ENCODE peak calls at places on chromosome 6, in six cellular contexts. One of them, this sample, is unnamed. For H3K27me3, the result is how much of the 10 kb centered on the place peaks cover.

GRCh38 chr6:55448446-55448845 is 121.2 kb downstream of the GFRAL start:
- DNase-seq in CD4-positive, alpha-beta memory T cell: no peak
- DNase-seq in CD4-positive, CD25-positive, alpha-beta regulatory T cell: no peak
- DNase-seq in tibial nerve: no peak
- DNase-seq in SJSA1: no peak
- DNase-seq in right cardiac atrium: no peak
- DNase-seq in this sample: no peak

GRCh38 chr6:160398674-160399271 is 50.6 kb downstream of the SLC22A3 start:
- DNase-seq in CD4-positive, alpha-beta memory T cell: no peak
- DNase-seq in CD4-positive, CD25-positive, alpha-beta regulatory T cell: no peak
- DNase-seq in tibial nerve: no peak
- DNase-seq in SJSA1: no peak
- DNase-seq in right cardiac atrium: no peak
- DNase-seq in this sample: no peak

GRCh38 chr6:74117113-74117512 is 421.1 kb downstream of the CD109 start:
- DNase-seq in CD4-positive, alpha-beta memory T cell: no peak
- DNase-seq in CD4-positive, CD25-positive, alpha-beta regulatory T cell: no peak
- DNase-seq in tibial nerve: no peak
- DNase-seq in SJSA1: no peak
- DNase-seq in right cardiac atrium: no peak
- DNase-seq in this sample: no peak

GRCh38 chr6:142715386-142715785 is 229.6 kb downstream of the HIVEP2 start:
- DNase-seq in CD4-positive, alpha-beta memory T cell: no peak
- DNase-seq in CD4-positive, CD25-positive, alpha-beta regulatory T cell: no peak
- DNase-seq in tibial nerve: no peak
- DNase-seq in SJSA1: no peak
- DNase-seq in right cardiac atrium: no peak
- DNase-seq in this sample: no peak

GRCh38 chr6:128256100-128256499 is 264.3 kb downstream of the PTPRK start:
- DNase-seq in CD4-positive, alpha-beta memory T cell: no peak
- DNase-seq in CD4-positive, CD25-positive, alpha-beta regulatory T cell: no peak
- DNase-seq in tibial nerve: no peak
- DNase-seq in SJSA1: no peak
- DNase-seq in right cardiac atrium: no peak
- DNase-seq in this sample: no peak

GRCh38 chr6:125749864-125750691 is 646 bp downstream of the HEY2 start:
- DNase-seq in CD4-positive, alpha-beta memory T cell: peak
- DNase-seq in CD4-positive, CD25-positive, alpha-beta regulatory T cell: no peak
- DNase-seq in tibial nerve: no peak
- DNase-seq in SJSA1: no peak
- DNase-seq in right cardiac atrium: peak
- DNase-seq in this sample: no peak

GRCh38 chr6:33276864-33277662 is at the start of gene B3GALT4:
- DNase-seq in CD4-positive, alpha-beta memory T cell: peak
- DNase-seq in CD4-positive, CD25-positive, alpha-beta regulatory T cell: peak
- DNase-seq in tibial nerve: peak
- DNase-seq in SJSA1: no peak
- DNase-seq in right cardiac atrium: peak
- DNase-seq in this sample: no peak

GRCh38 chr6:54856137-54856536 is 9.6 kb downstream of the FAM83B start:
- DNase-seq in CD4-positive, alpha-beta memory T cell: no peak
- DNase-seq in CD4-positive, CD25-positive, alpha-beta regulatory T cell: no peak
- DNase-seq in tibial nerve: no peak
- DNase-seq in SJSA1: no peak
- DNase-seq in right cardiac atrium: no peak
- DNase-seq in this sample: no peak

GRCh38 chr6:108805611-108806181 is 42.5 kb upstream of the ARMC2 start:
- DNase-seq in CD4-positive, alpha-beta memory T cell: no peak
- DNase-seq in CD4-positive, CD25-positive, alpha-beta regulatory T cell: no peak
- DNase-seq in tibial nerve: no peak
- DNase-seq in SJSA1: no peak
- DNase-seq in right cardiac atrium: no peak
- DNase-seq in this sample: no peak

GRCh38 chr6:123855493-123855892 is 51.8 kb downstream of the NKAIN2 start:
- DNase-seq in CD4-positive, alpha-beta memory T cell: no peak
- DNase-seq in CD4-positive, CD25-positive, alpha-beta regulatory T cell: no peak
- DNase-seq in tibial nerve: no peak
- DNase-seq in SJSA1: no peak
- DNase-seq in right cardiac atrium: no peak
- DNase-seq in this sample: no peak

GRCh38 chr6:112437053-112437452 is 89.9 kb downstream of the RFPL4B start:
- DNase-seq in CD4-positive, alpha-beta memory T cell: no peak
- DNase-seq in CD4-positive, CD25-positive, alpha-beta regulatory T cell: no peak
- DNase-seq in tibial nerve: no peak
- DNase-seq in SJSA1: no peak
- DNase-seq in right cardiac atrium: no peak
- DNase-seq in this sample: no peak

GRCh38 chr6:170128346-170128745 is 162.5 kb downstream of the DLL1 start:
- DNase-seq in CD4-positive, alpha-beta memory T cell: no peak
- DNase-seq in CD4-positive, CD25-positive, alpha-beta regulatory T cell: no peak
- DNase-seq in tibial nerve: no peak
- DNase-seq in SJSA1: peak
- DNase-seq in right cardiac atrium: no peak
- DNase-seq in this sample: no peak

GRCh38 chr6:128725271-128726233 is 157.4 kb upstream of the LAMA2 start:
- DNase-seq in CD4-positive, alpha-beta memory T cell: peak
- DNase-seq in CD4-positive, CD25-positive, alpha-beta regulatory T cell: no peak
- DNase-seq in tibial nerve: peak
- DNase-seq in SJSA1: peak
- DNase-seq in right cardiac atrium: no peak
- DNase-seq in this sample: no peak

DNA sequence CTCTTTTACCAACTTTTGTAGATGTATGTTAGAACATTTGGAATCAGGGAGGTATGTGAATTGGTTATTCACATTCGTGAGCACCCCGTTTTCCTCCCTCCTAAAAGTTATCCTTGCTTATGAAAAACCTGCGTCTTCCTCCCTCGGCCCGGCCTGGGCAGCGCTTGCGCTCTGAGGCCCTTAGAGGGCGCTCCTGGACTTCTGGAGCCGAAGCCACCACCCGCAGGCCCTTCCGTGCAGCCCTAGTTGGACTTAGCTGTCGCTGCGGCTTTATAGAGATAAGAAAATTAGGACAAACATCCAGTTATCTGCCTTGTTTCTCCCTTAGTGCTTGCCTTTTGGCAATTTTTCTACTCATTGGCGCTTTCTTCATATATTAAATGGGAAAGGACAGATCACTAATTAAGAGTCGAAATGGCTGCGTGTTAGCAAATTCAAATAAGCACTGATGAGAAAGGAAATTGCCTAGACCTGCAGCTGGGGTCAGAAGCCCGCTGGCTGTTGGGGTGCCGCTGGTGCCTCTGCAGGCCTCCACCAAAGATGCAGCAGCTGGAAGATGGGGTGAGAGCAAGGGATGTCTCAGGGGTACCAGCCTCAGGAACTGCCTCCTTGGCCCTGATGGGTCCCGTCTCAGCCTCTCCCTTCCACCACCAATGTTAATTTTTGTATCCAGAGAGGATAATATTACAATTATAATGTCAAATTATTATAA is 5.2 kb downstream of the FNDC1 start:
- DNase-seq in CD4-positive, alpha-beta memory T cell: peak
- DNase-seq in CD4-positive, CD25-positive, alpha-beta regulatory T cell: peak
- DNase-seq in tibial nerve: peak
- DNase-seq in SJSA1: peak
- DNase-seq in right cardiac atrium: peak
- DNase-seq in this sample: peak
- H3K27me3 ChIP-seq in CD4-positive, alpha-beta memory T cell: under half
- H3K27me3 ChIP-seq in CD4-positive, CD25-positive, alpha-beta regulatory T cell: under half
- H3K27me3 ChIP-seq in tibial nerve: under half
- H3K27me3 ChIP-seq in SJSA1: under half
- H3K27me3 ChIP-seq in right cardiac atrium: under half
- H3K27me3 ChIP-seq in this sample: half or more

GRCh38 chr6:18329781-18330180 is 57.4 kb upstream of the RNF144B start:
- DNase-seq in CD4-positive, alpha-beta memory T cell: no peak
- DNase-seq in CD4-positive, CD25-positive, alpha-beta regulatory T cell: no peak
- DNase-seq in tibial nerve: no peak
- DNase-seq in SJSA1: no peak
- DNase-seq in right cardiac atrium: no peak
- DNase-seq in this sample: no peak

GRCh38 chr6:18326001-18326400 is 61.1 kb upstream of the RNF144B start:
- DNase-seq in CD4-positive, alpha-beta memory T cell: no peak
- DNase-seq in CD4-positive, CD25-positive, alpha-beta regulatory T cell: no peak
- DNase-seq in tibial nerve: no peak
- DNase-seq in SJSA1: no peak
- DNase-seq in right cardiac atrium: no peak
- DNase-seq in this sample: no peak

GRCh38 chr6:18328549-18328922 is 58.6 kb upstream of the RNF144B start:
- DNase-seq in CD4-positive, alpha-beta memory T cell: no peak
- DNase-seq in CD4-positive, CD25-positive, alpha-beta regulatory T cell: no peak
- DNase-seq in tibial nerve: no peak
- DNase-seq in SJSA1: no peak
- DNase-seq in right cardiac atrium: no peak
- DNase-seq in this sample: no peak

GRCh38 chr6:18326980-18327379 is 60.2 kb upstream of the RNF144B start:
- DNase-seq in CD4-positive, alpha-beta memory T cell: no peak
- DNase-seq in CD4-positive, CD25-positive, alpha-beta regulatory T cell: no peak
- DNase-seq in tibial nerve: no peak
- DNase-seq in SJSA1: no peak
- DNase-seq in right cardiac atrium: no peak
- DNase-seq in this sample: no peak

DNA sequence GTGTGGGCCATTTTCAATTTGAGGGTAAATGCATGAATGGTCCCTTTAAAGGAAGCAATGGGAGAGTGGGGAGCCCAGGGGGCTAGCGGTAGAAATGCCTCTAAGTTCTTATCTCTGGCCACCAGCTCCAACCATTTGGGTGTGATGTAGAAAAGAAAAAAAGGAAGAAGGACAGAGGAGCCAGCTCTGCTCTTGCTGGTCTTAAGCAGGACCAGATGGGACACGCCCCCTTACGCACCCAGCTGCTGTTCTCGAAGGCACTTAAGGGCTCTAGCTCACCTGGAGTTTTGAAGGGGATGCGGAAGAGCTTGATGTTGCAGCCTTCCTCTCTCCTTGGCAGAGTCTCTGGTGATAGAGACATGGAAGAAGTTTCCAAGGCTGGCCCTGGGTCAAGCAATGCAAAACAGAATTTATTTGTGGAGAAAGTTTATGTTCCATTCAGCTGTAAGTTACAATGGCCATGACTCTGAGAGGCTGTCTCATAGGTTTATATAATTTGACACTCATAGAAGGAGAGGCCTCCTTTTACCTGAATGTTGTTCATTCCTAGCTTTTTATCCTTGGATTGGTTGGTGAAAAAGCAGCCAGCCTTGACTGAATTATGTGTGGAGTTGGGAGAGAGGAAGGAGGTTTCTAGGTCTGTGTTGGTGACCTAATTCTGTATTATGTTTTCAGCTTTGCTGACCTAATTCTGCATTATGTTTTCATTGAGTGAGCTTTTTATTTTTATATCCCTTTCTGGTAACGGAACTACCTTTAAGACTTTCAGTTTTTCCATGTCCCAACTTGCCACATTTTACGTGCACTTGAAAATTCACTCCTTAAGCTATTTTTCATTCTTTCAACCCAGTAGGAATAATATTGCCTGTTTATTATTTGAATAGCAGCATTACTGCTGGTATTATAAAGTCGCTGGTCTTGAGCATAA is 59.3 kb upstream of the RNF144B start:
- DNase-seq in CD4-positive, alpha-beta memory T cell: no peak
- DNase-seq in CD4-positive, CD25-positive, alpha-beta regulatory T cell: no peak
- DNase-seq in tibial nerve: no peak
- DNase-seq in SJSA1: no peak
- DNase-seq in right cardiac atrium: peak
- DNase-seq in this sample: no peak
- H3K27ac ChIP-seq in CD4-positive, alpha-beta memory T cell: no peak
- H3K27ac ChIP-seq in CD4-positive, CD25-positive, alpha-beta regulatory T cell: no peak
- H3K27ac ChIP-seq in tibial nerve: no peak
- H3K27ac ChIP-seq in SJSA1: no peak
- H3K27ac ChIP-seq in right cardiac atrium: no peak
- H3K27ac ChIP-seq in this sample: no peak

DNA sequence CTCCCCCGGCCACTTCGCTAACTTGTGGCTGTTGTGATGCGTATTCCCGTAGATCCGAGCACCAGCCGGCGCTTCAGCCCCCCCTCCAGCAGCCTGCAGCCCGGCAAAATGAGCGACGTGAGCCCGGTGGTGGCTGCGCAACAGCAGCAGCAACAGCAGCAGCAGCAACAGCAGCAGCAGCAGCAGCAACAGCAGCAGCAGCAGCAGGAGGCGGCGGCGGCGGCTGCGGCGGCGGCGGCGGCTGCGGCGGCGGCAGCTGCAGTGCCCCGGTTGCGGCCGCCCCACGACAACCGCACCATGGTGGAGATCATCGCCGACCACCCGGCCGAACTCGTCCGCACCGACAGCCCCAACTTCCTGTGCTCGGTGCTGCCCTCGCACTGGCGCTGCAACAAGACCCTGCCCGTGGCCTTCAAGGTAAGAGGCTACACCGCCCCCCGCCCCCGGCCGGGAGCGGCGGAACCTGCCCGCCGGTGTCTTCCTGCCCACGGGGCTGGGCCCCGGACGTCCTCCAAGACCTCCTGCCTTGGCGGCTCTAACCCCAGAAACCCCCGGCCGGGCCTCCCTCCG is 44.9 kb upstream of the SUPT3H start:
- DNase-seq in CD4-positive, alpha-beta memory T cell: peak
- DNase-seq in CD4-positive, CD25-positive, alpha-beta regulatory T cell: peak
- DNase-seq in tibial nerve: no peak
- DNase-seq in SJSA1: peak
- DNase-seq in right cardiac atrium: peak
- DNase-seq in this sample: peak
- H3K27me3 ChIP-seq in CD4-positive, alpha-beta memory T cell: under half
- H3K27me3 ChIP-seq in CD4-positive, CD25-positive, alpha-beta regulatory T cell: under half
- H3K27me3 ChIP-seq in tibial nerve: under half
- H3K27me3 ChIP-seq in SJSA1: under half
- H3K27me3 ChIP-seq in right cardiac atrium: under half
- H3K27me3 ChIP-seq in this sample: under half

GRCh38 chr6:155880905-155881304 is 425.3 kb upstream of the NOX3 start:
- DNase-seq in CD4-positive, alpha-beta memory T cell: no peak
- DNase-seq in CD4-positive, CD25-positive, alpha-beta regulatory T cell: no peak
- DNase-seq in tibial nerve: no peak
- DNase-seq in SJSA1: peak
- DNase-seq in right cardiac atrium: no peak
- DNase-seq in this sample: no peak

GRCh38 chr6:155882527-155883333 is 427.1 kb upstream of the NOX3 start:
- DNase-seq in CD4-positive, alpha-beta memory T cell: no peak
- DNase-seq in CD4-positive, CD25-positive, alpha-beta regulatory T cell: no peak
- DNase-seq in tibial nerve: no peak
- DNase-seq in SJSA1: no peak
- DNase-seq in right cardiac atrium: no peak
- DNase-seq in this sample: no peak

GRCh38 chr6:155881845-155882526 is 426.3 kb upstream of the NOX3 start:
- DNase-seq in CD4-positive, alpha-beta memory T cell: no peak
- DNase-seq in CD4-positive, CD25-positive, alpha-beta regulatory T cell: no peak
- DNase-seq in tibial nerve: no peak
- DNase-seq in SJSA1: no peak
- DNase-seq in right cardiac atrium: no peak
- DNase-seq in this sample: no peak

GRCh38 chr6:155883741-155884140 is 428.1 kb upstream of the NOX3 start:
- DNase-seq in CD4-positive, alpha-beta memory T cell: no peak
- DNase-seq in CD4-positive, CD25-positive, alpha-beta regulatory T cell: no peak
- DNase-seq in tibial nerve: no peak
- DNase-seq in SJSA1: peak
- DNase-seq in right cardiac atrium: no peak
- DNase-seq in this sample: no peak

DNA sequence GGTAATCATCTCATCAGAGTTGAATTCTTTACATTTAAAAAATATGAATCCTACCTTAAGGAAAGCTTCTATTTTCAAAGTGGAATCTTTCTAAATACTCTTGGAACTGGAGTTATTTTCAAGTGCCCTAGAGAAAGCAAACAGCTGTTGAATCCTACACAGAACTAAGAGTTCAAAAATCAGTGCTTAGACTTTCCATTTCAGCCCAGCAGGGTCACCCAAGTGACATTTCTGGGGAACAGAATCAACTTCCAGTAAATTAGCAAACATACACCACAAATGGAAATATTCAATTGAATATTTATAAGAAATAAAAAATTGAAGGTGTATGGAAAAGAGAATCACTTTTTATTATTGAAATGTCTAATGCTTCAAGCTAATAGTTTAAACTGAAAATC is 427.7 kb upstream of the NOX3 start:
- DNase-seq in CD4-positive, alpha-beta memory T cell: no peak
- DNase-seq in CD4-positive, CD25-positive, alpha-beta regulatory T cell: no peak
- DNase-seq in tibial nerve: no peak
- DNase-seq in SJSA1: no peak
- DNase-seq in right cardiac atrium: no peak
- DNase-seq in this sample: no peak
- H3K27ac ChIP-seq in CD4-positive, alpha-beta memory T cell: no peak
- H3K27ac ChIP-seq in CD4-positive, CD25-positive, alpha-beta regulatory T cell: no peak
- H3K27ac ChIP-seq in tibial nerve: no peak
- H3K27ac ChIP-seq in SJSA1: peak
- H3K27ac ChIP-seq in right cardiac atrium: no peak
- H3K27ac ChIP-seq in this sample: no peak